ENCODE peak calls at places on chromosomes 4 and X, in four cellular contexts. U, X, P and C are unnamed samples.

GRCh38 chr4:94459462-94460161 is 7.9 kb downstream of the PDLIM5 start:
- DNase-seq in X (no peak), P (no peak), U (no peak), C (no peak)

GRCh38 chr4:74632634-74633033 is 161.7 kb downstream of the BTC start:
- DNase-seq in P (no peak), X (peak), U (peak), C (no peak)

GRCh38 chr4:6235012-6235411 is 34.6 kb upstream of the WFS1 start:
- DNase-seq in P (no peak), X (no peak), U (no peak), C (no peak)

GRCh38 chr4:53956454-53956853 is 108.0 kb downstream of the CHIC2 start:
- DNase-seq in X (no peak), P (no peak), U (no peak), C (no peak)

GRCh38 chrX:139844163-139844562 is 88.7 kb downstream of the ATP11C start:
- DNase-seq in P (no peak), X (no peak), U (no peak), C (no peak)

GRCh38 chr4:107125496-107125895 is 89.4 kb upstream of the DKK2 start:
- DNase-seq in U (no peak), P (no peak), X (no peak), C (no peak)

GRCh38 chr4:16231570-16232252 is 5.4 kb upstream of the TAPT1 start:
- DNase-seq in U (no peak), X (no peak), P (no peak), C (no peak)

GRCh38 chr4:127782275-127783025 is at the start of gene HSPA4L:
- DNase-seq in X (peak), U (peak), P (peak), C (peak)

GRCh38 chr4:73066928-73067327 is 2.6 kb downstream of the COX18 start:
- DNase-seq in P (no peak), X (peak), U (no peak), C (peak)